ENCODE peak calls at places on chromosomes 11 and 22, in seven cellular contexts. L, U, K, E, F, H and N are unnamed samples. For H3K79me1, the result is how much of the 10 kb centered on the place peaks cover.

GRCh38 chr11:78465169-78465942 is 47.7 kb upstream of the GAB2 start:
- DNase-seq in L (no peak), U (no peak), K (no peak), E (no peak), F (no peak), H (no peak), N (no peak)

GRCh38 chr11:11876458-11876857 is 34.7 kb downstream of the USP47 start:
- DNase-seq in L (no peak), U (no peak), K (no peak), E (no peak), F (peak), H (peak), N (peak)

GRCh38 chr11:45073575-45074225 is 72.7 kb upstream of the PRDM11 start:
- DNase-seq in L (no peak), U (no peak), K (no peak), E (no peak), F (no peak), H (no peak), N (no peak)

GRCh38 chr22:20777420-20778177 is 3.7 kb downstream of the SERPIND1 start:
- DNase-seq in L (no peak), U (no peak), K (peak), E (peak), F (peak), H (peak), N (no peak)

GRCh38 chr11:75380716-75381420 is 18.4 kb upstream of the RPS3 start:
- DNase-seq in L (no peak), U (no peak), K (peak), E (no peak), F (peak), H (peak), N (no peak)

GRCh38 chr22:48782817-48783511 is 1044.7 kb downstream of the BRD1 start:
- DNase-seq in L (peak), U (no peak), K (no peak), E (no peak), F (no peak), H (peak), N (peak)

GRCh38 chr11:30585067-30585891 is 874 bp downstream of the MPPED2 start:
- DNase-seq in L (peak), U (no peak), K (no peak), E (no peak), F (no peak), H (peak), N (peak)

GRCh38 chr22:42920101-42920820 is 63.2 kb upstream of the ARFGAP3 start:
- DNase-seq in L (no peak), U (no peak), K (peak), E (peak), F (peak), H (no peak), N (no peak)

GRCh38 chr11:73236879-73237278 is 18.8 kb downstream of the P2RY2 start:
- DNase-seq in L (peak), U (no peak), K (peak), E (peak), F (peak), H (peak), N (peak)

GRCh38 chr11:134474942-134475341 is 62.9 kb upstream of the B3GAT1 start:
- DNase-seq in L (no peak), U (no peak), K (no peak), E (no peak), F (no peak), H (no peak), N (peak)

GRCh38 chr22:30486661-30487115 is 14.9 kb upstream of the SEC14L3 start:
- DNase-seq in L (no peak), U (no peak), K (no peak), E (no peak), F (no peak), H (no peak), N (no peak)

GRCh38 chr22:44212936-44213335 is 32.2 kb downstream of the PARVG start:
- DNase-seq in L (no peak), U (no peak), K (no peak), E (no peak), F (no peak), H (no peak), N (no peak)

GRCh38 chr22:41929158-41929896 is 2.7 kb upstream of the TNFRSF13C start:
- DNase-seq in L (no peak), U (no peak), K (no peak), E (no peak), F (no peak), H (no peak), N (no peak)

GRCh38 chr22:43921361-43921760 is 2.2 kb upstream of the PNPLA3 start:
- DNase-seq in L (no peak), U (no peak), K (peak), E (peak), F (peak), H (no peak), N (no peak)

GRCh38 chr11:75426720-75427086 is 6.3 kb downstream of the KLHL35 start:
- DNase-seq in L (no peak), U (no peak), K (no peak), E (no peak), F (no peak), H (no peak), N (no peak)

GRCh38 chr22:42080287-42080686 is 787 bp downstream of the SMDT1 start:
- DNase-seq in L (no peak), U (no peak), K (peak), E (peak), F (peak), H (peak), N (no peak)

GRCh38 chr11:92122561-92122960 is 102.1 kb upstream of the FAT3 start:
- DNase-seq in L (no peak), U (no peak), K (no peak), E (no peak), F (no peak), H (no peak), N (no peak)

GRCh38 chr11:64747961-64748715 is 4.2 kb upstream of the RASGRP2 start:
- DNase-seq in L (no peak), U (no peak), K (no peak), E (peak), F (peak), H (no peak), N (no peak)

GRCh38 chr11:68774188-68774585 is 22.9 kb upstream of the TESMIN start:
- DNase-seq in L (no peak), U (no peak), K (no peak), E (no peak), F (no peak), H (no peak), N (no peak)

GRCh38 chr11:33899383-33900037 is 7.6 kb upstream of the LMO2 start:
- DNase-seq in L (no peak), U (no peak), K (peak), E (peak), F (no peak), H (peak), N (no peak)

GRCh38 chr22:19691721-19692341 is 22.5 kb upstream of the SEPTIN5 start:
- DNase-seq in L (no peak), U (no peak), K (peak), E (peak), F (peak), H (peak), N (peak)
- H3K79me1 ChIP-seq in L (under half), U (under half), K (under half), E (under half), F (under half), H (under half), N (under half)

DNA sequence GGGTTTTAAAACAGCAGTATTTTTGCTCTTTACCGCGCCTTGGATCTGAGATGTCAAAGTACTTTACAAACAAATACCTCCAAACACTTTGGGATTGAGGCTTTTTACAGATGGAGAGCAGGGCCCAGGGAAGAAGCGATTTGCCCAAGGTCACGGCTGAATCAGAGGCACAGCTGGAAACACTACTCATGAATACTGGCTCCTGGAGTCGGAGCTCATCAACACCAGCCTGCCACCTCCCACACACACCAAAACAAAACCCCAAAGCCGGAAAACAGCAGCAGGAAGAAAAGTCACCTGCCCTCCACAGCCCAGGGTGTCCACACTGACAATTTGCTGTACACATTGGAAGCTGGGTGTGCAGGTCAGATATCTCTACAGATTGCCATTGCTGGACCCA is 339.4 kb downstream of the CADM1 start:
- DNase-seq in L (no peak), U (peak), K (peak), E (no peak), F (no peak), H (peak), N (peak)
- H3K27ac ChIP-seq in L (no peak), U (no peak), K (no peak), E (no peak), F (no peak), H (no peak), N (no peak)

DNA sequence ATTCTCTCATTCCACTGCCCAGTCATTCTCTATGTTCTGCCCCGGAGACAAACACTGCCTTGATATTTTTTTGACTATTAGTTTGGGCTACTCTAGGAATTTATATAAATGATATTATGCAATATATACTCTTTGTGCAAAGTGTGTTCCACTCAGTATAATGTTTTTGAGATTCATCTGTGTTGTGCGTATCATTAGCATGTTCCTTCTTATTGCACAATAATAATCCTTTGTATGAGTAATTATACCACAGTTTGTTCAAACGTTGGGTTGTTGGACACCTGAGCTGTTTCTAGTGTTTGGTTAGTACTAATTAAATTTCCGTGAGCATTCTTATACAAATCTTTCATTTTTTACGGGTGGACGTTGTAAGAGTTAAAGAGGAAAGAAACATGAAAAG is 390.6 kb downstream of the GUCY1A2 start:
- DNase-seq in L (no peak), U (no peak), K (no peak), E (no peak), F (no peak), H (no peak), N (no peak)
- H3K79me1 ChIP-seq in L (under half), U (under half), K (under half), E (under half), F (under half), H (under half), N (under half)

DNA sequence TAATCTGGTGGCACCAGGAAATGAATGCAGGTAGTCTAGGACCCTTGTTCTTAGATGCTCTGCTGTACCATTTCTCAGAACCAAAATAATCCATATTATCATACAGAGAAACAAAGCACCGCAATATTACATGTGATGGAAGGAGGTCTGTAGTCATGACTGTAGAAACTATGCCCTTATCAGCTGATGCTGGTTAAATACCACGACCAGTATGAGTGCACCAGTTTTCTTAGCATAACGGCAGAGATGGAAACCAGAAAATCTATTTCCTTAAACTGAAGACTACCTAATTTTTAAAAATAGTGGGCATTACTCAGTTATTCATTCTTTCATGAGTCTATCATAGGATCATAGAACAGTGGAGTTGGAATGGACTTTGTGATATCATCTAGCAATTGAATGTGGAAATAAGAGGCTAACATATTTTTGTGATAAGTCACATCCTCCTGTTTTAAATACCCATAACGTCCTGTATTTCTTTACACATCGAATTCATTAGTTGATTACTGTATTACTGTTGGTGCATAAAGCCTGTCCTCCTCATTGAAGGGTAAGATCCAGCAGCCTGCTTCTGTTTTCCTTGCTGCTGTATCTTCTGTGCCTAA is 15.1 kb downstream of the JHY start:
- DNase-seq in L (no peak), U (no peak), K (peak), E (peak), F (peak), H (no peak), N (no peak)
- H3K27ac ChIP-seq in L (no peak), U (no peak), K (no peak), E (peak), F (no peak), H (no peak), N (no peak)

GRCh38 chr22:27877501-27877900 is 41.6 kb downstream of the PITPNB start:
- DNase-seq in L (no peak), U (no peak), K (no peak), E (no peak), F (no peak), H (no peak), N (no peak)

GRCh38 chr22:27874185-27874584 is 44.9 kb downstream of the PITPNB start:
- DNase-seq in L (no peak), U (no peak), K (no peak), E (no peak), F (no peak), H (no peak), N (no peak)

GRCh38 chr22:27874756-27875155 is 44.3 kb downstream of the PITPNB start:
- DNase-seq in L (no peak), U (no peak), K (no peak), E (no peak), F (no peak), H (no peak), N (no peak)

GRCh38 chr22:27875951-27876350 is 43.1 kb downstream of the PITPNB start:
- DNase-seq in L (no peak), U (no peak), K (no peak), E (no peak), F (no peak), H (no peak), N (no peak)

GRCh38 chr22:27876684-27877083 is 42.4 kb downstream of the PITPNB start:
- DNase-seq in L (no peak), U (no peak), K (peak), E (peak), F (no peak), H (no peak), N (no peak)
- H3K79me1 ChIP-seq in L (under half), U (under half), K (under half), E (half or more), F (under half), H (under half), N (under half)

DNA sequence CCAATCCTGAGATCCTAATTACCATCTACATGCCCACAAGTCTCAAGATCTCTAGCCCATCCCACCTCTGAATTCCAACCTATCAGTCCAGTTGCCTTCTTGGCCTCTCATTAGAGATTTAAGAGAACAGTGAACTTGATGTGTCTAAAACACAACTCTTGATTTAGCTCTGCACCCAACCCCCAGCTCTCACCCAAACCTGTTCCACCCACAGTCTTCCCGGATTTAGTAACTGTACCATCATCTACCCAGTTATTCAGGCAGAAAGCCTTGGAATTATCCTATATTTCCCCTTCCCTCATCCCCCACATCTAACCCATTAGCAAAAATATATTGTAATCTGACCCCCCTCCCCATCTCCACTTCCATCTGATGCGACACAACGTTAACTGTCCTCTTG is 24.0 kb upstream of the YWHAH start:
- DNase-seq in L (no peak), U (no peak), K (no peak), E (no peak), F (no peak), H (no peak), N (no peak)
- H3K27ac ChIP-seq in L (no peak), U (no peak), K (no peak), E (no peak), F (no peak), H (no peak), N (no peak)

DNA sequence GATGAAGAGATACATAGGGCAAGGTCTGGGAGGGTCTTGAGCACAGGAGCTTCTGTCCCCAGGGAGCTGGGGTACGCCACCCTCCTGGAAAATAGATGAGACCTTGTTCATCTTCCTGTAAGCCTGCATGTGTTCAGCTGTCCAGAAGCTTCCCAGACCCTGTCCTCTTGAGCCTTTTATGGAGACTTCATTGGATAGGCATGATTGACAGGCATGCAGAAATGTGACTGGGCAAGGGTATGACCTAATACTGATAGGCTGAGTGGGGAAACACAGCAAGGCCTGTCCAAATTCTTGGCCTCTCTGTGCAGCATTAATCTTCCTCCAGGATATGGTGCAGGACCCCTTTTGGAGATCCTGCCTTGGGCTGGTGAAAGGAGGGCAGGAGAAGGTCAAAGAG is 15.7 kb downstream of the ARCN1 start:
- DNase-seq in L (no peak), U (no peak), K (no peak), E (no peak), F (no peak), H (no peak), N (no peak)
- H3K79me1 ChIP-seq in L (under half), U (under half), K (under half), E (under half), F (under half), H (under half), N (under half)

GRCh38 chr11:3050386-3051325 is 6.6 kb downstream of the CARS1 start:
- DNase-seq in L (no peak), U (no peak), K (no peak), E (no peak), F (peak), H (no peak), N (no peak)
- H3K27ac ChIP-seq in L (no peak), U (no peak), K (peak), E (peak), F (no peak), H (no peak), N (no peak)

DNA sequence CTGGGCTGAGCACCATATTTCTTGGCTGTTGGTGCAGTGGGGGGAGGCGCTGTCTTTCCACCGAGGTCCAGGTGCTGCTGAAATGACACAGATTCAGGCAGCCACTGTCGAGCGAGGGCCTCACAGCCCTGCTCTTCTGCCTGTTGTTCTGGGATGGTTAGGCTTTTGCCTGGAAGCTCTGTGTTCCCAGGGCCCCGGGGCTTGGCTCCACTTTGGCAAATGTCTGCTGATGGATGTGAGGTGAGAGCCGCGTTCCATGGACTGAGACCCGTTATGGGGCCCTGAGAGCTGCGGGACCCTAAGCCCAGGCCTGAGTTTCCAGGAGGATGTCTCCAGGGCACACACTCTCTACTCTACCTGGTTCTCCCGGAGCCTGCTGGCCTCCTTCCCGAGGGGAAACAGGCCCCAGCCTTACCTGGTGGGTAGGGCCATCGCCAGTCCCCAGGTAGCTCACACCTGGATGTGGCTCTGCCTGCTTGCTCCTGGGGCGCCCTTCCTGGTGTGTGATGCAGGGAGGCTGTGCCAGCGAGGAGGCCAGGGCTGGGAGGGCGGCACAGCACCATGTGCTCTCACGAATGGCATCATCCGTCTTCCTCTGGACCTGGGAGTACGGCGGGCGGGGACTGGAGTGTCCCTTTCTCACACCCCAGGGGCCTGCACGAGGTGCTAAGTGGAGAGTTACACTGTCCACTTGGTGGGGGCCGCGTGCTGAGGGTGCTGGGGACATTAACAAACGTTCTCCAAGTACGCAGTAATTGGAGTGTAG is 435.5 kb downstream of the TBC1D22A start:
- DNase-seq in L (no peak), U (no peak), K (no peak), E (no peak), F (no peak), H (no peak), N (peak)
- H3K79me1 ChIP-seq in L (under half), U (under half), K (under half), E (under half), F (under half), H (under half), N (under half)

GRCh38 chr11:86460461-86461404 is 86.0 kb downstream of the CCDC81 start:
- DNase-seq in L (no peak), U (no peak), K (peak), E (peak), F (no peak), H (peak), N (no peak)
- H3K27ac ChIP-seq in L (peak), U (no peak), K (peak), E (no peak), F (no peak), H (no peak), N (no peak)